ENCODE peak calls at places on chromosomes 13 and 19, in ten cellular contexts. F is CD8-positive, alpha-beta memory T cell; S is WERI-Rb-1; Y is endothelial cell; W is fibroblast of pulmonary artery; K is nucleus accumbens; M is left ventricle myocardium superior; R is progenitor cell of endocrine pancreas; Q is neural crest cell; O is heart right ventricle. G is an unnamed sample.

GRCh38 chr19:33226550-33227241 is 1.0 kb upstream of the SLC7A10 start:
- DNase-seq in F (no peak), S (peak), Y (peak), W (no peak), K (no peak), M (no peak), R (peak), Q (no peak), O (peak), G (no peak)

GRCh38 chr13:39196957-39197644 is 158.8 kb downstream of the NHLRC3 start:
- DNase-seq in F (no peak), S (no peak), Y (no peak), W (no peak), K (no peak), M (no peak), R (no peak), Q (no peak), O (no peak), G (no peak)

GRCh38 chr13:21674271-21675009 is 3.6 kb downstream of the FGF9 start:
- DNase-seq in F (peak), S (no peak), Y (peak), W (no peak), K (no peak), M (peak), R (peak), Q (peak), O (peak), G (no peak)

GRCh38 chr19:3783660-3784584 is 2.3 kb downstream of the MATK start:
- DNase-seq in F (peak), S (peak), Y (peak), W (no peak), K (no peak), M (no peak), R (no peak), Q (no peak), O (no peak), G (no peak)

GRCh38 chr13:40401911-40402776 is 264.3 kb downstream of the FOXO1 start:
- DNase-seq in F (no peak), S (no peak), Y (no peak), W (peak), K (peak), M (peak), R (no peak), Q (no peak), O (peak), G (peak)

GRCh38 chr19:30361721-30362120 is 10.5 kb upstream of the ZNF536 start:
- DNase-seq in F (no peak), S (no peak), Y (no peak), W (no peak), K (peak), M (no peak), R (no peak), Q (no peak), O (no peak), G (peak)

GRCh38 chr13:55566779-55567178 is 1573.9 kb upstream of the PRR20A start:
- DNase-seq in F (no peak), S (no peak), Y (no peak), W (no peak), K (no peak), M (no peak), R (no peak), Q (no peak), O (no peak), G (no peak)

GRCh38 chr19:14425696-14426138 is 6.6 kb upstream of the DDX39A start:
- DNase-seq in F (no peak), S (no peak), Y (no peak), W (peak), K (no peak), M (no peak), R (no peak), Q (no peak), O (no peak), G (no peak)

GRCh38 chr19:34430738-34431625 is 2.8 kb downstream of the UBA2 start:
- DNase-seq in F (peak), S (peak), Y (peak), W (peak), K (no peak), M (no peak), R (no peak), Q (no peak), O (no peak), G (no peak)

GRCh38 chr13:30696278-30697176 is 38.8 kb upstream of the ALOX5AP start:
- DNase-seq in F (no peak), S (no peak), Y (peak), W (no peak), K (no peak), M (peak), R (no peak), Q (no peak), O (no peak), G (no peak)

GRCh38 chr19:8209111-8209964 is at the start of gene CERS4:
- DNase-seq in F (peak), S (peak), Y (peak), W (peak), K (peak), M (peak), R (peak), Q (peak), O (no peak), G (no peak)

GRCh38 chr13:40306817-40307216 is 359.6 kb downstream of the FOXO1 start:
- DNase-seq in F (no peak), S (no peak), Y (no peak), W (no peak), K (no peak), M (no peak), R (no peak), Q (no peak), O (no peak), G (no peak)

GRCh38 chr13:24671367-24672117 is 8.7 kb upstream of the ATP12A start:
- DNase-seq in F (no peak), S (peak), Y (peak), W (peak), K (no peak), M (no peak), R (no peak), Q (peak), O (no peak), G (no peak)

GRCh38 chr13:56909896-56910600 is 230.7 kb upstream of the PRR20A start:
- DNase-seq in F (no peak), S (no peak), Y (no peak), W (no peak), K (no peak), M (no peak), R (no peak), Q (no peak), O (peak), G (no peak)

GRCh38 chr13:109494955-109495354 is 291.4 kb downstream of the IRS2 start:
- DNase-seq in F (no peak), S (no peak), Y (no peak), W (peak), K (no peak), M (no peak), R (no peak), Q (no peak), O (no peak), G (no peak)

GRCh38 chr19:12767150-12767549 is 8.2 kb downstream of the HOOK2 start:
- DNase-seq in F (no peak), S (no peak), Y (no peak), W (no peak), K (no peak), M (no peak), R (no peak), Q (no peak), O (no peak), G (no peak)

GRCh38 chr19:19319725-19320361 is 466 bp downstream of the SUGP1 start:
- DNase-seq in F (no peak), S (no peak), Y (no peak), W (no peak), K (no peak), M (no peak), R (no peak), Q (no peak), O (no peak), G (no peak)

GRCh38 chr19:34851277-34851804 is 75.4 kb upstream of the ZNF30 start:
- DNase-seq in F (no peak), S (peak), Y (no peak), W (no peak), K (no peak), M (no peak), R (no peak), Q (no peak), O (no peak), G (peak)

GRCh38 chr13:71089105-71089504 is 777.9 kb downstream of the DACH1 start:
- DNase-seq in F (no peak), S (no peak), Y (no peak), W (no peak), K (no peak), M (no peak), R (no peak), Q (no peak), O (no peak), G (no peak)

GRCh38 chr19:778910-779653 is 18.2 kb upstream of the PTBP1 start:
- DNase-seq in F (no peak), S (no peak), Y (peak), W (peak), K (no peak), M (peak), R (no peak), Q (no peak), O (no peak), G (peak)

GRCh38 chr19:51810228-51810627 is 15.3 kb downstream of the FPR3 start:
- DNase-seq in F (no peak), S (peak), Y (no peak), W (peak), K (no peak), M (no peak), R (no peak), Q (no peak), O (no peak), G (no peak)

GRCh38 chr13:113623491-113624234 is 34.3 kb downstream of the ATP4B start:
- DNase-seq in F (no peak), S (no peak), Y (no peak), W (peak), K (no peak), M (no peak), R (no peak), Q (peak), O (no peak), G (no peak)

GRCh38 chr19:1076951-1077350 is 10.0 kb downstream of the ARHGAP45 start:
- DNase-seq in F (peak), S (no peak), Y (no peak), W (no peak), K (peak), M (peak), R (no peak), Q (no peak), O (peak), G (no peak)

GRCh38 chr13:24221007-24221406 is 60.5 kb downstream of the SPATA13 start:
- DNase-seq in F (no peak), S (no peak), Y (no peak), W (no peak), K (no peak), M (no peak), R (no peak), Q (no peak), O (no peak), G (no peak)

GRCh38 chr13:81929988-81930387 is 1589.1 kb upstream of the SPRY2 start:
- DNase-seq in F (no peak), S (no peak), Y (no peak), W (peak), K (no peak), M (no peak), R (no peak), Q (no peak), O (no peak), G (no peak)

GRCh38 chr13:109700176-109700575 is 86.2 kb downstream of the IRS2 start:
- DNase-seq in F (no peak), S (peak), Y (peak), W (peak), K (no peak), M (peak), R (no peak), Q (no peak), O (peak), G (no peak)

GRCh38 chr13:111516712-111517640 is 196.5 kb downstream of the TEX29 start:
- DNase-seq in F (no peak), S (peak), Y (no peak), W (no peak), K (no peak), M (no peak), R (no peak), Q (no peak), O (no peak), G (peak)

GRCh38 chr13:62387642-62388041 is 972.0 kb upstream of the PCDH20 start:
- DNase-seq in F (no peak), S (no peak), Y (no peak), W (peak), K (no peak), M (no peak), R (no peak), Q (no peak), O (no peak), G (no peak)

GRCh38 chr13:35630551-35631275 is 154.2 kb upstream of the MAB21L1 start:
- DNase-seq in F (no peak), S (peak), Y (peak), W (peak), K (no peak), M (no peak), R (no peak), Q (no peak), O (no peak), G (no peak)

GRCh38 chr13:113981201-113981605 is 7.3 kb upstream of the C13orf46 start:
- DNase-seq in F (no peak), S (no peak), Y (no peak), W (no peak), K (no peak), M (peak), R (no peak), Q (no peak), O (no peak), G (no peak)

GRCh38 chr13:36979361-36980040 is 19.6 kb downstream of the ALG5 start:
- DNase-seq in F (no peak), S (no peak), Y (no peak), W (no peak), K (no peak), M (no peak), R (no peak), Q (no peak), O (no peak), G (no peak)

G was measured in osteocyte.